ENCODE peak calls at places on chromosome 14, in eight cellular contexts. H is lung; J is stimulated activated CD4-positive, alpha-beta T cell treated with anti-CD3 and anti-CD28 coated beads, Interleukin-12 subunit alpha, Interleukin-12 subunit beta, amount 100 ng/mL, for 4 hours; Y is fibroblast of lung; E is T follicular helper cell; S is activated CD8-positive, alpha-beta T cell treated with anti-CD3 and anti-CD28 coated beads for 36 hours; V is uterus; W is pancreas. L is an unnamed sample.

GRCh38 chr14:53924754-53925153 is 31.9 kb downstream of the BMP4 start:
- DNase-seq in S (no peak), J (no peak), H (no peak), E (no peak), Y (peak), V (no peak), W (no peak), L (peak)

GRCh38 chr14:68486033-68486732 is 306.7 kb downstream of the ZFP36L1 start:
- DNase-seq in J (no peak), Y (no peak), V (no peak), S (no peak), H (no peak), W (peak), E (no peak), L (no peak)

GRCh38 chr14:53908416-53908815 is 48.2 kb downstream of the BMP4 start:
- DNase-seq in E (no peak), H (no peak), V (no peak), J (no peak), S (no peak), Y (peak), W (no peak), L (no peak)

GRCh38 chr14:33567003-33567735 is 383.7 kb downstream of the EGLN3 start:
- DNase-seq in E (no peak), V (no peak), H (no peak), S (no peak), J (no peak), W (no peak), Y (no peak), L (no peak)

GRCh38 chr14:36176524-36176923 is at the start of gene PTCSC3:
- DNase-seq in E (no peak), J (no peak), V (no peak), W (no peak), S (no peak), H (no peak), Y (no peak), L (no peak)

GRCh38 chr14:96304956-96305355 is 48.9 kb downstream of the BDKRB1 start:
- DNase-seq in W (no peak), Y (no peak), E (no peak), H (no peak), V (no peak), S (peak), J (no peak), L (no peak)

GRCh38 chr14:105173901-105174894 is 5.6 kb upstream of the JAG2 start:
- DNase-seq in Y (no peak), J (no peak), E (no peak), S (peak), H (no peak), V (no peak), W (no peak), L (no peak)

GRCh38 chr14:54503476-54503875 is 6.2 kb upstream of the CGRRF1 start:
- DNase-seq in J (no peak), H (no peak), W (no peak), V (no peak), Y (peak), S (no peak), E (no peak), L (peak)

GRCh38 chr14:88417594-88417993 is 32.1 kb downstream of the SPATA7 start:
- DNase-seq in Y (no peak), E (no peak), H (no peak), V (no peak), J (no peak), W (no peak), S (no peak), L (no peak)

GRCh38 chr14:49971156-49972141 is 78.6 kb downstream of the ARF6 start:
- DNase-seq in Y (peak), S (peak), W (no peak), H (no peak), J (no peak), V (no peak), E (peak), L (peak)

GRCh38 chr14:66249544-66249943 is 236.6 kb upstream of the CCDC196 start:
- DNase-seq in S (no peak), Y (no peak), E (no peak), V (no peak), J (no peak), W (no peak), H (no peak), L (no peak)

GRCh38 chr14:38184132-38184531 is 23.6 kb upstream of the SSTR1 start:
- DNase-seq in H (no peak), W (no peak), S (no peak), E (no peak), V (no peak), J (no peak), Y (no peak), L (no peak)

GRCh38 chr14:89388853-89389252 is 28.2 kb downstream of the FOXN3 start:
- DNase-seq in S (no peak), J (no peak), Y (peak), H (no peak), E (no peak), V (no peak), W (no peak), L (peak)

GRCh38 chr14:23436327-23437141 is 1.1 kb upstream of the MYH7 start:
- DNase-seq in W (peak), V (no peak), Y (no peak), S (no peak), J (no peak), H (no peak), E (no peak), L (no peak)

GRCh38 chr14:61602733-61603077 is 92.6 kb upstream of the HIF1A start:
- DNase-seq in V (no peak), H (no peak), S (no peak), W (no peak), J (no peak), E (no peak), Y (no peak), L (no peak)

GRCh38 chr14:90726656-90727055 is 89.6 kb downstream of the TTC7B start:
- DNase-seq in W (no peak), Y (peak), H (peak), E (no peak), J (no peak), S (no peak), V (peak), L (peak)

GRCh38 chr14:103058209-103059055 is 1.1 kb upstream of the CDC42BPB start:
- DNase-seq in V (no peak), S (no peak), W (no peak), H (no peak), J (no peak), Y (peak), E (no peak), L (peak)

GRCh38 chr14:49863483-49864262 is 11.1 kb upstream of the NEMF start:
- DNase-seq in J (no peak), E (no peak), V (no peak), W (no peak), S (peak), Y (no peak), H (no peak), L (peak)

GRCh38 chr14:85444685-85445084 is 85.3 kb upstream of the FLRT2 start:
- DNase-seq in E (no peak), Y (peak), V (no peak), H (no peak), W (no peak), J (no peak), S (no peak), L (peak)

GRCh38 chr14:103123634-103124500 is 606 bp downstream of the TNFAIP2 start:
- DNase-seq in V (peak), W (no peak), S (no peak), H (peak), E (no peak), Y (no peak), J (no peak), L (peak)

GRCh38 chr14:55832122-55832911 is 252.3 kb downstream of the KTN1 start:
- DNase-seq in J (no peak), Y (no peak), S (no peak), W (no peak), H (no peak), V (no peak), E (no peak), L (peak)

GRCh38 chr14:65357091-65357490 is 55.4 kb upstream of the FUT8 start:
- DNase-seq in W (no peak), H (no peak), V (no peak), Y (no peak), S (no peak), J (no peak), E (no peak), L (peak)

GRCh38 chr14:104434214-104435076 is 145.1 kb upstream of the C14orf180 start:
- DNase-seq in Y (no peak), W (no peak), V (no peak), J (no peak), S (no peak), H (no peak), E (no peak), L (no peak)

GRCh38 chr14:58732387-58732786 is 94.6 kb downstream of the DACT1 start:
- DNase-seq in V (no peak), H (no peak), S (peak), J (no peak), E (no peak), Y (no peak), W (no peak), L (no peak)

GRCh38 chr14:43900173-43900655 is 606.9 kb downstream of the FSCB start:
- DNase-seq in S (no peak), E (no peak), H (no peak), J (no peak), W (no peak), V (no peak), Y (no peak), L (no peak)

GRCh38 chr14:88470542-88471440 is 84.0 kb downstream of the PTPN21 start:
- DNase-seq in E (no peak), J (no peak), W (no peak), V (no peak), S (no peak), Y (peak), H (no peak), L (peak)

GRCh38 chr14:55180434-55180833 is 11.0 kb downstream of the DLGAP5 start:
- DNase-seq in Y (peak), V (no peak), W (no peak), S (no peak), J (no peak), H (no peak), E (no peak), L (peak)

GRCh38 chr14:72804653-72805180 is 89.2 kb downstream of the DPF3 start:
- DNase-seq in Y (no peak), J (no peak), H (no peak), S (no peak), E (no peak), W (no peak), V (no peak), L (no peak)

L was measured in EH.